ENCODE peak calls at places on chromosomes 13 and 19, in nine cellular contexts. I, W, Q, N, Y, L, G, O and M are unnamed samples.

GRCh38 chr13:94712287-94712811 is at the start of gene SOX21:
- DNase-seq in I (no peak), W (peak; percentile 5), Q (no peak), N (no peak), Y (no peak), L (peak; percentile 78), G (no peak), O (no peak), M (no peak)

GRCh38 chr13:37905736-37906135 is 36.2 kb upstream of the TRPC4 start:
- DNase-seq in I (no peak), W (peak; percentile 25), Q (no peak), N (no peak), Y (no peak), L (no peak), G (no peak), O (no peak), M (no peak)

GRCh38 chr13:39779337-39780270 is 124.1 kb downstream of the COG6 start:
- DNase-seq in I (no peak), W (peak; percentile 54), Q (no peak), N (no peak), Y (no peak), L (no peak), G (no peak), O (no peak), M (peak; percentile 17)

GRCh38 chr13:104872153-104872552 is 1663.3 kb downstream of the EFNB2 start:
- DNase-seq in I (no peak), W (no peak), Q (no peak), N (no peak), Y (no peak), L (no peak), G (no peak), O (no peak), M (no peak)

GRCh38 chr13:21481359-21481758 is 22.3 kb upstream of the ZDHHC20 start:
- DNase-seq in I (no peak), W (no peak), Q (no peak), N (no peak), Y (no peak), L (no peak), G (peak; percentile 25), O (no peak), M (no peak)

GRCh38 chr19:6551607-6552450 is 21.0 kb downstream of the TNFSF9 start:
- DNase-seq in I (no peak), W (no peak), Q (peak; percentile 72), N (no peak), Y (no peak), L (peak; percentile 91), G (peak; percentile 15), O (peak; percentile 50), M (no peak)

GRCh38 chr13:94056362-94056990 is 423.0 kb downstream of the DCT start:
- DNase-seq in I (no peak), W (no peak), Q (no peak), N (no peak), Y (no peak), L (no peak), G (no peak), O (no peak), M (no peak)

GRCh38 chr19:9941236-9941635 is 4.9 kb upstream of the OLFM2 start:
- DNase-seq in I (no peak), W (peak; percentile 28), Q (no peak), N (no peak), Y (no peak), L (no peak), G (no peak), O (no peak), M (no peak)

GRCh38 chr13:112959701-112960542 is 9.1 kb upstream of the MCF2L start:
- DNase-seq in I (no peak), W (no peak), Q (no peak), N (peak; percentile 20), Y (peak; percentile 38), L (peak; percentile 39), G (no peak), O (no peak), M (no peak)

GRCh38 chr19:4492337-4493103 is 20.4 kb downstream of the HDGFL2 start:
- DNase-seq in I (no peak), W (no peak), Q (no peak), N (no peak), Y (no peak), L (no peak), G (no peak), O (no peak), M (no peak)

GRCh38 chr19:53132231-53132991 is at the start of gene ZNF415:
- DNase-seq in I (peak; percentile 84), W (peak; percentile 65), Q (peak; percentile 92), N (peak; percentile 93), Y (peak; percentile 88), L (peak; percentile 95), G (peak; percentile 76), O (peak; percentile 69), M (peak; percentile 88)

GRCh38 chr13:114269281-114269770 is 12.1 kb upstream of the UPF3A start:
- DNase-seq in I (no peak), W (no peak), Q (no peak), N (no peak), Y (no peak), L (no peak), G (no peak), O (no peak), M (no peak)

GRCh38 chr13:37748913-37749312 is 120.7 kb downstream of the TRPC4 start:
- DNase-seq in I (no peak), W (no peak), Q (no peak), N (no peak), Y (no peak), L (no peak), G (no peak), O (no peak), M (no peak)

GRCh38 chr19:35116085-35116801 is 620 bp downstream of the FXYD3 start:
- DNase-seq in I (no peak), W (no peak), Q (no peak), N (peak; percentile 77), Y (no peak), L (no peak), G (peak; percentile 77), O (peak; percentile 78), M (peak; percentile 84)

GRCh38 chr13:100941811-100942361 is 267.3 kb upstream of the TMTC4 start:
- DNase-seq in I (no peak), W (no peak), Q (no peak), N (no peak), Y (no peak), L (no peak), G (no peak), O (no peak), M (no peak)

GRCh38 chr19:38441660-38442348 is 8.3 kb downstream of the RYR1 start:
- DNase-seq in I (no peak), W (peak; percentile 15), Q (peak; percentile 49), N (no peak), Y (no peak), L (peak; percentile 80), G (no peak), O (no peak), M (no peak)

GRCh38 chr19:7063339-7063738 is 4.9 kb upstream of the MBD3L3 start:
- DNase-seq in I (no peak), W (no peak), Q (no peak), N (no peak), Y (no peak), L (no peak), G (no peak), O (no peak), M (no peak)

GRCh38 chr19:4575267-4575793 is 15.8 kb upstream of the SEMA6B start:
- DNase-seq in I (peak; percentile 71), W (peak; percentile 100), Q (peak; percentile 49), N (peak; percentile 59), Y (peak; percentile 78), L (peak; percentile 96), G (no peak), O (no peak), M (no peak)

GRCh38 chr13:32669030-32669646 is 82.9 kb downstream of the PDS5B start:
- DNase-seq in I (no peak), W (peak; percentile 76), Q (peak; percentile 79), N (no peak), Y (no peak), L (no peak), G (peak; percentile 33), O (no peak), M (no peak)

GRCh38 chr19:17282488-17283256 is 971 bp downstream of the ANKLE1 start:
- DNase-seq in I (peak; percentile 76), W (peak; percentile 78), Q (peak; percentile 93), N (peak; percentile 90), Y (peak; percentile 89), L (peak; percentile 96), G (peak; percentile 79), O (peak; percentile 90), M (peak; percentile 90)

GRCh38 chr13:81986308-81986707 is 1645.4 kb upstream of the SPRY2 start:
- DNase-seq in I (no peak), W (no peak), Q (no peak), N (no peak), Y (no peak), L (peak; percentile 50), G (no peak), O (no peak), M (no peak)
- H3K4me3 ChIP-seq in I (no peak overlapping the region), W (no peak overlapping the region), Q (no peak overlapping the region), N (no peak overlapping the region), Y (no peak overlapping the region), L (no peak overlapping the region), G (no peak overlapping the region), O (no peak overlapping the region), M (no peak overlapping the region)

DNA sequence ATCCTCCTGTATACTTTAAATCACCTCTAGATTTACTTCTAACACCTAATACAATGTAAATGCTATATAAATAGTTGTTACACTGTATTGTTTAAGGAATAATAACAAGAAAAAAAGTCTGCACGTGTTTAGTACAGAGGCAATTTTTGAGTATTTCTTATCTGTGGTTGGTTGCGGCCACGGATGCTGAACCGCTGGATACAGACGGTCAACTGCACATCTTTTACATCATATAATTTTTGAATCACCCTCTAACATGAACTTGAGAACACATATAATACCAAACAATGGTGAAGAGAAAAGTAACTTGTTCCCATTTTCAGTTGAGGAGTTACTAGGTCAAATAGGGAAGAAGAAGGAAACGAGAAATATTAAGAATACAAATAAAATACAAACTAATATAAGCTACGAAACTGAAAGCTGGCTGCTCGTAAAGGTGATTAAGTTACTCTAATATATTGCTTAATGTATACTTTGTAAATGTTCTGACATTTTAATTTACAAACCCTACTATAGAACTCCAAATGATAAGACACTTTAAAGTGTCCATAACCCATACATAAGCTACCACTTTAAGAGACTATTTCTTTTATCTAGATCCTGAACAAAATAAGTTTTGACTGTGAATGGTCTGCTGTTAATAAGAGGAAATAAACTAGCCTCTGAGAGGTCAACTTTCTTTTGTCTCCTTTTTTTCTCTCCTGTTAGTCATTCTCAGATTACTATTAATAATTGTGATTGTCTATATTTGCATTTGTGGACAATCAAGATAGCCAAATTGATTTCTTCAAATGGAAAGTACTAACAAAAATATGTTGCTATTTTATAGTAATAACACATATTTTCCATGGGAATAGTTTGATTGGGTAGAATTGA is 457.4 kb downstream of the DIAPH3 start:
- DNase-seq in I (no peak), W (no peak), Q (no peak), N (no peak), Y (no peak), L (no peak), G (peak; percentile 24), O (no peak), M (no peak)
- H3K4me3 ChIP-seq in I (no peak overlapping the region), W (no peak overlapping the region), Q (no peak overlapping the region), N (no peak overlapping the region), Y (no peak overlapping the region), L (no peak overlapping the region), G (no peak overlapping the region), O (no peak overlapping the region), M (no peak overlapping the region)

GRCh38 chr13:99256709-99257108 is 1.5 kb downstream of the GPR18 start:
- DNase-seq in I (no peak), W (peak; percentile 17), Q (no peak), N (no peak), Y (no peak), L (no peak), G (no peak), O (no peak), M (no peak)
- H3K4me3 ChIP-seq in I (no peak overlapping the region), W (no peak overlapping the region), Q (no peak overlapping the region), N (no peak overlapping the region), Y (no peak overlapping the region), L (no peak overlapping the region), G (no peak overlapping the region), O (no peak overlapping the region), M (no peak overlapping the region)

GRCh38 chr19:13330285-13330684 is 176.0 kb downstream of the CACNA1A start:
- DNase-seq in I (no peak), W (no peak), Q (no peak), N (no peak), Y (no peak), L (no peak), G (no peak), O (no peak), M (no peak)
- H3K4me3 ChIP-seq in I (no peak overlapping the region), W (no peak overlapping the region), Q (no peak overlapping the region), N (no peak overlapping the region), Y (no peak overlapping the region), L (no peak overlapping the region), G (no peak overlapping the region), O (no peak overlapping the region), M (no peak overlapping the region)